ENCODE peak calls at places on chromosomes 1 and 21, in four cellular contexts. P is progenitor cell of endocrine pancreas, H is mesothelial cell of epicardium, R is transverse colon. S is an unnamed sample.

GRCh38 chr1:182147136-182147815 is 85.8 kb upstream of the ZNF648 start:
- DNase-seq in H (no peak), P (no peak), R (peak), S (no peak)

GRCh38 chr1:79069828-79070227 is 63.3 kb upstream of the ADGRL4 start:
- DNase-seq in H (no peak), R (no peak), P (no peak), S (no peak)

GRCh38 chr1:206828061-206828460 is 37.4 kb upstream of the IL20 start:
- DNase-seq in R (no peak), P (no peak), H (no peak), S (no peak)

GRCh38 chr1:84504580-84505021 is 1.6 kb upstream of the SPATA1 start:
- DNase-seq in H (no peak), P (no peak), R (no peak), S (no peak)

GRCh38 chr1:55310517-55310927 is 95.4 kb upstream of the USP24 start:
- DNase-seq in R (no peak), P (no peak), H (no peak), S (no peak)

GRCh38 chr1:110524311-110525249 is 5.6 kb upstream of the KCNA10 start:
- DNase-seq in R (peak), H (no peak), P (peak), S (no peak)

GRCh38 chr1:224082146-224082545 is 31.8 kb upstream of the FBXO28 start:
- DNase-seq in R (no peak), H (no peak), P (no peak), S (no peak)

GRCh38 chr1:3174487-3175247 is 105.7 kb downstream of the PRDM16 start:
- DNase-seq in P (no peak), R (peak), H (no peak), S (no peak)

GRCh38 chr1:225481738-225482137 is 53.9 kb upstream of the LBR start:
- DNase-seq in H (no peak), R (no peak), P (no peak), S (no peak)

GRCh38 chr1:218024211-218024720 is 260.8 kb upstream of the RRP15 start:
- DNase-seq in H (no peak), P (no peak), R (no peak), S (no peak)

GRCh38 chr1:63322944-63323865 is 838 bp downstream of the FOXD3 start:
- DNase-seq in P (peak), R (peak), H (no peak), S (no peak)

GRCh38 chr1:64886877-64887276 is 79.5 kb downstream of the JAK1 start:
- DNase-seq in H (no peak), R (no peak), P (no peak), S (no peak)

GRCh38 chr21:36431252-36431651 is 46.1 kb downstream of the CHAF1B start:
- DNase-seq in R (no peak), H (no peak), P (no peak), S (no peak)

GRCh38 chr1:53401815-53402745 is 57.1 kb upstream of the DMRTB1 start:
- DNase-seq in H (no peak), R (no peak), P (no peak), S (no peak)

GRCh38 chr1:218674280-218674773 is 329.2 kb downstream of the TGFB2 start:
- DNase-seq in H (peak), R (no peak), P (peak), S (no peak)

GRCh38 chr21:41777934-41778815 is 11.3 kb upstream of the RIPK4 start:
- DNase-seq in R (peak), H (peak), P (peak), S (peak)

GRCh38 chr1:12173631-12174121 is 6.9 kb downstream of the TNFRSF1B start:
- DNase-seq in H (no peak), R (peak), P (no peak), S (no peak)

GRCh38 chr1:203163891-203164635 is 11.6 kb downstream of the MYBPH start:
- DNase-seq in H (no peak), R (no peak), P (no peak), S (no peak)

GRCh38 chr1:155977607-155978324 is 581 bp downstream of the ARHGEF2 start:
- DNase-seq in P (peak), H (no peak), R (peak), S (no peak)

GRCh38 chr1:77421504-77422233 is 139.8 kb downstream of the AK5 start:
- DNase-seq in P (no peak), H (no peak), R (no peak), S (no peak)

GRCh38 chr1:100440075-100440809 is 87.9 kb downstream of the CDC14A start:
- DNase-seq in P (no peak), H (no peak), R (peak), S (no peak)

GRCh38 chr1:78145105-78145580 is 99.4 kb downstream of the GIPC2 start:
- DNase-seq in R (peak), H (no peak), P (peak), S (no peak)

GRCh38 chr1:67126111-67126746 is 8.5 kb downstream of the C1orf141 start:
- DNase-seq in P (no peak), R (no peak), H (no peak), S (no peak)

GRCh38 chr1:213330281-213330680 is 279.2 kb downstream of the RPS6KC1 start:
- DNase-seq in R (no peak), P (no peak), H (no peak), S (no peak)

GRCh38 chr1:16421201-16421600 is 16.0 kb downstream of the SPATA21 start:
- DNase-seq in R (no peak), P (no peak), H (no peak), S (no peak)

GRCh38 chr1:52632732-52633290 is at the start of gene SHISAL2A:
- DNase-seq in P (peak), R (peak), H (peak), S (peak)

GRCh38 chr1:78226784-78227183 is 181.0 kb downstream of the GIPC2 start:
- DNase-seq in P (no peak), H (no peak), R (no peak), S (no peak)

GRCh38 chr1:99348375-99349132 is 84.3 kb downstream of the PLPPR4 start:
- DNase-seq in H (no peak), P (no peak), R (no peak), S (no peak)

GRCh38 chr1:55612988-55613387 is 397.8 kb upstream of the USP24 start:
- DNase-seq in R (no peak), H (no peak), P (no peak), S (no peak)

GRCh38 chr1:83637586-83637985 is 361.3 kb downstream of the TTLL7 start:
- DNase-seq in R (no peak), P (no peak), H (no peak), S (no peak)

GRCh38 chr1:222912730-222913129 is 97.9 kb downstream of the DISP1 start:
- DNase-seq in P (no peak), R (no peak), H (no peak), S (no peak)

GRCh38 chr1:56758135-56758534 is 61.1 kb downstream of the FYB2 start:
- DNase-seq in R (peak), P (no peak), H (no peak), S (no peak)

GRCh38 chr1:55836086-55836485 is 620.9 kb upstream of the USP24 start:
- DNase-seq in P (no peak), H (no peak), R (no peak), S (no peak)

GRCh38 chr1:42420145-42420544 is 35.7 kb downstream of the ZMYND12 start:
- DNase-seq in P (no peak), H (no peak), R (no peak), S (no peak)

GRCh38 chr1:229001467-229001866 is 266.2 kb downstream of the RHOU start:
- DNase-seq in H (no peak), P (no peak), R (no peak), S (no peak)

DNA sequence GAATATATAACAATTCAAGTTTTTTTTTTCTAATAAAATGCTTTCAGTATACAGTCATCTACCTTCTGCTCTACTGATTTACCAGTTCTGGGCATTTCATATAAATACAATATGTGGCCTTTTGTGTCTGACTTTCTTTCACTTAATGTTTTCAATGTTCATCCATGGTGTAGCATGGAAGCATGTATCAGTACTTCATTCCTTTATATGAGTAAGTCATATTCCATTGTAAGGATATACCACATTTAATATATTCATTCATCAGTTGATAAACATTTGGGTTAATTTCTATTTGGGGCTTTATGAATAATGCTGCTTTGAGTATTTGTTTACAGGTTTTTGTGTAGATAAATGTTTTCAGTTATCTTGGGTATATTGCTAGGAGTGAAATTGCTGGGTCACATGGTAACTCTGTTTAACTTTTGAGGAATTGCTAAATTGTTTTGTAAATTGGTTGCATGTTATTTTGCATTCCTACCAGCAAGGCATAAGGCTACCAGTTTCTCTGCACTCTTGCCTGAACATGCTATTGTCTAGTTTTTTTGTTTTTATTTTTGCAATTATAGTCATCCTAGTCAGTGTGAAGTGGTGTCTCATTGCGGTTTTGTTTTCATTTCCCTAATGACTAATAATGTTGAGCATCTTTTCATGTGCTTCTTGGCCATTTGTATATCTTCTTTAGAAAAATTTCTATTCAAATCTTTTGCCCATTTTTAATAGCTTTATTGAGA is 206.1 kb downstream of the TM2D1 start:
- DNase-seq in R (no peak), H (no peak), P (no peak), S (no peak)
- TF ChIP-seq CTCF in R (no peak), H (no peak), P (no peak), S (no peak)

DNA sequence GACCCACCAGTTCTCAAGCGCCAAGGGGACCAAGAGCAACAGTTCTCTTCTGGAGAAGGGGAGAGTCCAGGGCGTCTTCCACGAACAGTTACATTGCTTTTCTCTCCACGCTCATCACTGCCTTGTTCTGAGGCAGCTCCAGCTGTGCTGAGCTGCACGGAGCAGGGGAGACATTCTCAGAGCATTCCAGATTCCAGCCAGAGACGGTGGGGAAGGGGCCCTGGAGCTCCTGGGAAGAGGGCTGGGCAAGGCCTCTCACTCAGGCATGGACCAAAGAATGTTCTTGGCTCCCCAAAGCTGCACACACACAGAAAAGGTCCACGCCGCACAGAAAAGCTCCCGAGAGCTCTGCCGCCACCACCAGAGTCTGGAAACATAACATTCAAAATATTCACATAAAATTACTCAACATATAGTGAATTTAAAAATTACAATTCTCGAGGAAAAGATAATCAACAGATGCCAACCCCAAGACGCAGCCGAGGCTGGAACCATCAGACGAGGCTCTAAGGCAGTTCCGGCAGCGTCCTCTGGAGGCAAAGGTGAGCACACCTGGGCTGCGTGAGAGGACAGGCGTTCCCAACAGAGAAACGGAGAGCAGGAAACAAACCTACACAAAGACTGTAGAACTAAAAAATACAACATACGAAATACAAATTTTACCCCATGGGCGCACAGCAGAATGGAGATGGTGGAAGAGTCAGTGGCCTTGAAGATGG is 40.5 kb downstream of the UBE2G2 start:
- DNase-seq in H (no peak), P (no peak), R (peak), S (peak)
- TF ChIP-seq CTCF in H (peak), P (peak), R (peak), S (peak)

DNA sequence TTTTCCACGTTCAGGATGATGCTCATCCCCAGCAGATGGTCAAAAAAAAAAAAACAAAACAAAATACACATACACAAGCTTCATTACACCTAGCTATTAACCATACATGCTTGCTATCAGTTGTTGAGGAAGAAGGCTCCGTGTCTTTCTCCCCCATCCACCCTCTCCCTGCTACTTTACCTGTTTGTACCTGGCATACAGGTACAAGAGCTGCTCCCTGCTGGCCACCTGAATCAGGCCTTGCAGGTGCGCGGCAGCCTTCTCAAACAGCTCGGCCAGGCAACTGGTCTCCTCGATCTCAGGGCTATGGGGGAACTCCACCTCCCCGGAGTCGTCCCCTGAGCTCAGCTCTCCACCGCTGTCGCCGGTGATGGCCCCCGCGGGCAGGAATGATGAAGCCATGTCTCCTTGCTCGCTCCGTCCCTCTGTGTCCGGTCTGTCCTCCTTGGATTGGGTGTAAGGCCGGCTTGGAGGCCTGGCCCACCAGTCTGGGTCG is 464 bp downstream of the ACBD6 start:
- DNase-seq in P (no peak), H (peak), R (no peak), S (no peak)
- TF ChIP-seq CTCF in P (peak), H (no peak), R (no peak), S (peak)

DNA sequence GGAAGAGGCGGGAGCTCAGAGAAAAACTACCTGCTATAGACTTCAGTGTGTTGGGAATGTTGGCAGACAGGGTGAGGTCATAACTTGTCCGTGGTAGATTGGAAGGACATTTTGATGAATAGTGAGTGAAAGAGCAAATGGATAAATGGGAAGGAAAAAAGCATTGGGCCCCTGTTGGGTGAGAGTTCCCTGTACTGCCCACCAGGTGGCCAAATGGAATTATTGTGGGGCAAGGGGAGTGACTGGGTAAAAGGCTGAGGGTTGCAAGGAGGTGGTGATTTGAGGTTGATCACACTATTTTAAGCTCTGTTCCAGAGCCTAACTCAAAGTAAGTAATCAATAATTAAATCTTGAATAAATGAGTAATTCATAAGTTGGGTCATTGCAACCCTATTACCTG is 60.4 kb downstream of the MRPS6 start:
- DNase-seq in H (no peak), P (no peak), R (no peak), S (no peak)
- TF ChIP-seq CTCF in H (peak), P (peak), R (peak), S (peak)

DNA sequence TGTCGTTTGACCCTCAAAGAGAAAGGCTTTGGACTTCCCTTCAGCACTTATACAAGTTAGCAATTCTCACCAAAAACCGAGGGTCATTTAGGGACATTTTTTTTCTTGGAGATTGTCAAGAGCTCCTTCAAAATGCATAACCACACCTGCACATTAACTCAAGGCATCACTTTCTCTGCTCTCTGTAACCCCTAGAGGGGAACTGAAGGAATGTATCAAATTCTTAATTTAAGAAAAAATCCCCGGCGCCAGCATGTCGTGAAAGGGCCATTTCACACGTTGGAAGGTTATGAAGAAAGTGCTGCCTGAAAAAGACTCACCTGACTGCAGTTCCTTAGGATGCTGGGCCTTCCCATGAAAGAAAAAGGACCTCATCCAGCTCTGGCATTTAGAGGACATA is 131.6 kb upstream of the ZC3H12A start:
- DNase-seq in R (no peak), P (no peak), H (no peak), S (no peak)
- TF ChIP-seq CTCF in R (no peak), P (peak), H (no peak), S (no peak)

GRCh38 chr1:40650075-40650474 is 15.4 kb downstream of the RIMS3 start:
- DNase-seq in H (no peak), P (no peak), R (no peak), S (no peak)
- TF ChIP-seq CTCF in H (no peak), P (peak), R (peak), S (peak)

GRCh38 chr1:116882866-116883265 is 26.9 kb upstream of the PTGFRN start:
- DNase-seq in R (no peak), H (no peak), P (no peak), S (no peak)

GRCh38 chr1:116880952-116881351 is 28.8 kb upstream of the PTGFRN start:
- DNase-seq in H (no peak), P (no peak), R (no peak), S (no peak)

GRCh38 chr1:116878804-116879477 is 30.8 kb upstream of the PTGFRN start:
- DNase-seq in H (peak), R (no peak), P (no peak), S (no peak)

GRCh38 chr1:116879478-116880133 is 30.1 kb upstream of the PTGFRN start:
- DNase-seq in R (no peak), H (no peak), P (no peak), S (no peak)

DNA sequence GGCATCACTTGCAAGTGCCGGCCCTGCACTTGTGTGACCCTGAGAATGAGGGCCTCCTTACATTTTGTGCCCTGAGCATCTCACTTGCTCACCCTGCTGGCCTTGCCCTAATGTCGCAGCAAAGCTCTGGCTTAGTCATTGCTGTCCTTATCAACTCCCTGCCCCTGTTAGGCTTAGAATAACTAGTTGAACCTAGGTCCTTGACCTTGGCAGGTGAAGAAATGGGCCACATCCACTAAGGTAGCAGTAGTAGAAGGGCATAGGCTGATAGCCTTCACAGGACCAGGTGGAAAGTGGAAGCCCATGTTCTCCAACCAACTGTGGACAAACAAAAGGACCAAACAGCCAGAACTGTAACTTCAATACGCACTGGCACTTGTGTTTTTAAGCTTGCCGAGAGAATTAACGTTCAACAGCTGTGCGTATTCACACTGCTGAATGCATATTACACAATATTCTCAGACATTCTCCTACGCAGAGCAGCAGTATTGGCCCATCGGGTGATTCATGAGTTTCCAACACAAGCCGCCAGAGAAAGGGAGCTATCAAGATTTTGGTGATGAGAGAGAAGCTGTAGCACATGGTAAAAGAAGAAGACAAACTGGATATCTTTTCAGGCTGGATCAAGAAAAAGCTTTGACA is 27.7 kb upstream of the PTGFRN start:
- DNase-seq in R (peak), H (no peak), P (no peak), S (no peak)
- TF ChIP-seq CTCF in R (peak), H (no peak), P (no peak), S (peak)

GRCh38 chr1:24424207-24424606 is 8.6 kb downstream of the NIPAL3 start:
- DNase-seq in H (no peak), P (no peak), R (no peak), S (no peak)

GRCh38 chr1:24424990-24425389 is 9.4 kb downstream of the NIPAL3 start:
- DNase-seq in P (no peak), R (no peak), H (no peak), S (no peak)

GRCh38 chr1:24418898-24419628 is 3.5 kb downstream of the NIPAL3 start:
- DNase-seq in H (no peak), R (peak), P (no peak), S (no peak)

GRCh38 chr1:24420547-24420946 is 4.9 kb downstream of the NIPAL3 start:
- DNase-seq in P (no peak), H (no peak), R (no peak), S (no peak)

GRCh38 chr1:24421502-24421901 is 5.9 kb downstream of the NIPAL3 start:
- DNase-seq in R (no peak), H (no peak), P (no peak), S (no peak)
- TF ChIP-seq CTCF in R (no peak), H (no peak), P (no peak), S (peak)